ENCODE peak calls at places on chromosomes 6 and 20, in ten cellular contexts. One of them, this sample, is unnamed.

GRCh38 chr6:90110971-90111370 is 185.7 kb downstream of the BACH2 start:
- DNase-seq in choroid plexus epithelial cell: no peak
- DNase-seq in GM23248: no peak
- DNase-seq in HS-5: no peak
- DNase-seq in psoas muscle: no peak
- DNase-seq in fibroblast of gingiva: no peak
- DNase-seq in fibroblast of mammary gland: no peak
- DNase-seq in activated T-cell treated with anti-CD3 and anti-CD28 coated beads for 1 hour: peak; percentile 16
- DNase-seq in islet precursor cell: no peak
- DNase-seq in EL: no peak
- DNase-seq in this sample: no peak

GRCh38 chr6:142635130-142635529 is 309.8 kb downstream of the HIVEP2 start:
- DNase-seq in choroid plexus epithelial cell: peak; percentile 12
- DNase-seq in GM23248: peak; percentile 50
- DNase-seq in HS-5: peak; percentile 33
- DNase-seq in psoas muscle: no peak
- DNase-seq in fibroblast of gingiva: no peak
- DNase-seq in fibroblast of mammary gland: peak; percentile 48
- DNase-seq in activated T-cell treated with anti-CD3 and anti-CD28 coated beads for 1 hour: no peak
- DNase-seq in islet precursor cell: no peak
- DNase-seq in EL: peak; percentile 64
- DNase-seq in this sample: peak; percentile 66

GRCh38 chr6:127458817-127459216 is 372 bp downstream of the KIAA0408 start:
- DNase-seq in choroid plexus epithelial cell: peak; percentile 88
- DNase-seq in GM23248: peak; percentile 86
- DNase-seq in HS-5: no peak
- DNase-seq in psoas muscle: peak; percentile 34
- DNase-seq in fibroblast of gingiva: peak; percentile 74
- DNase-seq in fibroblast of mammary gland: peak; percentile 83
- DNase-seq in activated T-cell treated with anti-CD3 and anti-CD28 coated beads for 1 hour: no peak
- DNase-seq in islet precursor cell: peak; percentile 80
- DNase-seq in EL: no peak
- DNase-seq in this sample: peak; percentile 27

GRCh38 chr6:87791029-87791428 is 89.0 kb upstream of the AKIRIN2 start:
- DNase-seq in choroid plexus epithelial cell: peak; percentile 13
- DNase-seq in GM23248: no peak
- DNase-seq in HS-5: no peak
- DNase-seq in psoas muscle: no peak
- DNase-seq in fibroblast of gingiva: no peak
- DNase-seq in fibroblast of mammary gland: no peak
- DNase-seq in activated T-cell treated with anti-CD3 and anti-CD28 coated beads for 1 hour: no peak
- DNase-seq in islet precursor cell: no peak
- DNase-seq in EL: no peak
- DNase-seq in this sample: no peak

GRCh38 chr20:63659370-63659769 is 1.3 kb downstream of the RTEL1 start:
- DNase-seq in choroid plexus epithelial cell: no peak
- DNase-seq in GM23248: peak; percentile 24
- DNase-seq in HS-5: no peak
- DNase-seq in psoas muscle: no peak
- DNase-seq in fibroblast of gingiva: no peak
- DNase-seq in fibroblast of mammary gland: no peak
- DNase-seq in activated T-cell treated with anti-CD3 and anti-CD28 coated beads for 1 hour: no peak
- DNase-seq in islet precursor cell: peak; percentile 73
- DNase-seq in EL: no peak
- DNase-seq in this sample: no peak

GRCh38 chr20:41011551-41012067 is 17.0 kb upstream of the TOP1 start:
- DNase-seq in choroid plexus epithelial cell: no peak
- DNase-seq in GM23248: no peak
- DNase-seq in HS-5: no peak
- DNase-seq in psoas muscle: no peak
- DNase-seq in fibroblast of gingiva: no peak
- DNase-seq in fibroblast of mammary gland: no peak
- DNase-seq in activated T-cell treated with anti-CD3 and anti-CD28 coated beads for 1 hour: no peak
- DNase-seq in islet precursor cell: no peak
- DNase-seq in EL: no peak
- DNase-seq in this sample: no peak

GRCh38 chr6:44661221-44661609 is 273.7 kb downstream of the CDC5L start:
- DNase-seq in choroid plexus epithelial cell: peak; percentile 13
- DNase-seq in GM23248: peak; percentile 83
- DNase-seq in HS-5: no peak
- DNase-seq in psoas muscle: no peak
- DNase-seq in fibroblast of gingiva: peak; percentile 43
- DNase-seq in fibroblast of mammary gland: no peak
- DNase-seq in activated T-cell treated with anti-CD3 and anti-CD28 coated beads for 1 hour: no peak
- DNase-seq in islet precursor cell: peak; percentile 94
- DNase-seq in EL: peak; percentile 96
- DNase-seq in this sample: peak; percentile 98

GRCh38 chr6:157650801-157651200 is 172.2 kb upstream of the SNX9 start:
- DNase-seq in choroid plexus epithelial cell: no peak
- DNase-seq in GM23248: no peak
- DNase-seq in HS-5: no peak
- DNase-seq in psoas muscle: no peak
- DNase-seq in fibroblast of gingiva: no peak
- DNase-seq in fibroblast of mammary gland: no peak
- DNase-seq in activated T-cell treated with anti-CD3 and anti-CD28 coated beads for 1 hour: no peak
- DNase-seq in islet precursor cell: no peak
- DNase-seq in EL: no peak
- DNase-seq in this sample: no peak

GRCh38 chr6:20800229-20800628 is 266.0 kb downstream of the CDKAL1 start:
- DNase-seq in choroid plexus epithelial cell: no peak
- DNase-seq in GM23248: no peak
- DNase-seq in HS-5: no peak
- DNase-seq in psoas muscle: no peak
- DNase-seq in fibroblast of gingiva: no peak
- DNase-seq in fibroblast of mammary gland: no peak
- DNase-seq in activated T-cell treated with anti-CD3 and anti-CD28 coated beads for 1 hour: no peak
- DNase-seq in islet precursor cell: no peak
- DNase-seq in EL: no peak
- DNase-seq in this sample: no peak

GRCh38 chr6:55239099-55239498 is 64.8 kb downstream of the HCRTR2 start:
- DNase-seq in choroid plexus epithelial cell: peak; percentile 46
- DNase-seq in GM23248: no peak
- DNase-seq in HS-5: no peak
- DNase-seq in psoas muscle: no peak
- DNase-seq in fibroblast of gingiva: no peak
- DNase-seq in fibroblast of mammary gland: peak; percentile 5
- DNase-seq in activated T-cell treated with anti-CD3 and anti-CD28 coated beads for 1 hour: no peak
- DNase-seq in islet precursor cell: no peak
- DNase-seq in EL: no peak
- DNase-seq in this sample: peak; percentile 0

GRCh38 chr6:108635505-108636226 is 74.9 kb downstream of the FOXO3 start:
- DNase-seq in choroid plexus epithelial cell: no peak
- DNase-seq in GM23248: no peak
- DNase-seq in HS-5: no peak
- DNase-seq in psoas muscle: no peak
- DNase-seq in fibroblast of gingiva: no peak
- DNase-seq in fibroblast of mammary gland: no peak
- DNase-seq in activated T-cell treated with anti-CD3 and anti-CD28 coated beads for 1 hour: no peak
- DNase-seq in islet precursor cell: no peak
- DNase-seq in EL: no peak
- DNase-seq in this sample: no peak